ENCODE peak calls at places on chromosomes 2 and 18, in seven cellular contexts. F, Q, T, K, A, X and B are unnamed samples.

GRCh38 chr2:25341753-25342371 is at the start of gene DNMT3A:
- DNase-seq in F (no peak), Q (peak; percentile 45), T (peak; percentile 73), K (peak; percentile 72), A (peak; percentile 84), X (peak; percentile 52), B (peak; percentile 95)

GRCh38 chr2:109280804-109281203 is 151.8 kb downstream of the SH3RF3 start:
- DNase-seq in F (no peak), Q (no peak), T (no peak), K (peak; percentile 34), A (no peak), X (no peak), B (no peak)

GRCh38 chr2:239991689-239992314 is 33.3 kb downstream of the NDUFA10 start:
- DNase-seq in F (peak; percentile 12), Q (no peak), T (no peak), K (no peak), A (no peak), X (peak; percentile 65), B (peak; percentile 62)

GRCh38 chr18:55762424-55762823 is 174.4 kb upstream of the TCF4 start:
- DNase-seq in F (no peak), Q (no peak), T (no peak), K (no peak), A (no peak), X (no peak), B (no peak)

GRCh38 chr2:60445684-60446184 is 107.7 kb downstream of the BCL11A start:
- DNase-seq in F (no peak), Q (no peak), T (no peak), K (no peak), A (no peak), X (no peak), B (no peak)

GRCh38 chr2:30990176-30990575 is 148.1 kb downstream of the GALNT14 start:
- DNase-seq in F (no peak), Q (no peak), T (no peak), K (peak; percentile 26), A (no peak), X (no peak), B (no peak)

GRCh38 chr2:10393648-10393982 is 54.5 kb downstream of the ODC1 start:
- DNase-seq in F (no peak), Q (no peak), T (no peak), K (no peak), A (no peak), X (no peak), B (no peak)

GRCh38 chr2:159946326-159946992 is 116.0 kb downstream of the PLA2R1 start:
- DNase-seq in F (no peak), Q (no peak), T (no peak), K (no peak), A (no peak), X (peak; percentile 89), B (no peak)

GRCh38 chr2:86435531-86435930 is 5.6 kb upstream of the KDM3A start:
- DNase-seq in F (no peak), Q (no peak), T (no peak), K (no peak), A (no peak), X (no peak), B (no peak)

GRCh38 chr2:171979103-171979502 is 20.6 kb upstream of the METAP1D start:
- DNase-seq in F (no peak), Q (no peak), T (no peak), K (no peak), A (no peak), X (no peak), B (no peak)

GRCh38 chr18:49704334-49704733 is 109.0 kb downstream of the ACAA2 start:
- DNase-seq in F (no peak), Q (no peak), T (no peak), K (no peak), A (peak; percentile 73), X (no peak), B (no peak)

GRCh38 chr2:74146929-74147728 is 583 bp downstream of the BOLA3 start:
- DNase-seq in F (no peak), Q (no peak), T (no peak), K (peak; percentile 32), A (no peak), X (peak; percentile 27), B (peak; percentile 57)

GRCh38 chr2:236070236-236070635 is 98.0 kb downstream of the GBX2 start:
- DNase-seq in F (no peak), Q (no peak), T (no peak), K (no peak), A (no peak), X (no peak), B (no peak)

GRCh38 chr2:19505199-19506136 is 147.0 kb upstream of the OSR1 start:
- DNase-seq in F (no peak), Q (no peak), T (no peak), K (no peak), A (no peak), X (peak; percentile 14), B (no peak)

GRCh38 chr2:68744517-68744916 is 9.9 kb downstream of the ARHGAP25 start:
- DNase-seq in F (no peak), Q (no peak), T (no peak), K (no peak), A (no peak), X (peak; percentile 28), B (peak; percentile 37)

GRCh38 chr2:27798948-27799645 is 27.6 kb downstream of the MRPL33 start:
- DNase-seq in F (peak; percentile 100), Q (no peak), T (peak; percentile 63), K (no peak), A (no peak), X (peak; percentile 99), B (no peak)

GRCh38 chr2:215511454-215512346 is 75.8 kb upstream of the FN1 start:
- DNase-seq in F (no peak), Q (no peak), T (no peak), K (no peak), A (no peak), X (no peak), B (no peak)

GRCh38 chr2:143157001-143157798 is 28.0 kb downstream of the ARHGAP15 start:
- DNase-seq in F (no peak), Q (no peak), T (no peak), K (no peak), A (no peak), X (no peak), B (no peak)

GRCh38 chr2:191666241-191666640 is 11.7 kb upstream of the NABP1 start:
- DNase-seq in F (no peak), Q (no peak), T (no peak), K (no peak), A (no peak), X (no peak), B (no peak)

GRCh38 chr2:191664823-191665222 is 13.1 kb upstream of the NABP1 start:
- DNase-seq in F (no peak), Q (no peak), T (no peak), K (no peak), A (no peak), X (no peak), B (no peak)

GRCh38 chr2:191665286-191665685 is 12.7 kb upstream of the NABP1 start:
- DNase-seq in F (peak; percentile 66), Q (no peak), T (no peak), K (no peak), A (no peak), X (peak; percentile 72), B (no peak)

GRCh38 chr2:191670076-191670475 is 7.9 kb upstream of the NABP1 start:
- DNase-seq in F (no peak), Q (no peak), T (no peak), K (no peak), A (no peak), X (no peak), B (no peak)

GRCh38 chr2:191666733-191667132 is 11.2 kb upstream of the NABP1 start:
- DNase-seq in F (peak; percentile 49), Q (no peak), T (no peak), K (no peak), A (no peak), X (peak; percentile 26), B (no peak)
- H3K4me3 ChIP-seq in F (no peak overlapping the region), Q (no peak overlapping the region), T (no peak overlapping the region), K (no peak overlapping the region), A (no peak overlapping the region), X (no peak overlapping the region), B (no peak overlapping the region)

GRCh38 chr2:176076063-176076462 is 7.7 kb downstream of the EVX2 start:
- DNase-seq in F (no peak), Q (no peak), T (no peak), K (no peak), A (no peak), X (no peak), B (no peak)
- H3K27me3 ChIP-seq in F (peaks cover 89% of the 10 kb centered on the region), Q (peaks cover 82% of the 10 kb centered on the region), T (peaks cover 59% of the 10 kb centered on the region), K (peaks cover 67% of the 10 kb centered on the region), A (peaks cover 97% of the 10 kb centered on the region), X (peaks cover 73% of the 10 kb centered on the region), B (peaks cover 98% of the 10 kb centered on the region)

DNA sequence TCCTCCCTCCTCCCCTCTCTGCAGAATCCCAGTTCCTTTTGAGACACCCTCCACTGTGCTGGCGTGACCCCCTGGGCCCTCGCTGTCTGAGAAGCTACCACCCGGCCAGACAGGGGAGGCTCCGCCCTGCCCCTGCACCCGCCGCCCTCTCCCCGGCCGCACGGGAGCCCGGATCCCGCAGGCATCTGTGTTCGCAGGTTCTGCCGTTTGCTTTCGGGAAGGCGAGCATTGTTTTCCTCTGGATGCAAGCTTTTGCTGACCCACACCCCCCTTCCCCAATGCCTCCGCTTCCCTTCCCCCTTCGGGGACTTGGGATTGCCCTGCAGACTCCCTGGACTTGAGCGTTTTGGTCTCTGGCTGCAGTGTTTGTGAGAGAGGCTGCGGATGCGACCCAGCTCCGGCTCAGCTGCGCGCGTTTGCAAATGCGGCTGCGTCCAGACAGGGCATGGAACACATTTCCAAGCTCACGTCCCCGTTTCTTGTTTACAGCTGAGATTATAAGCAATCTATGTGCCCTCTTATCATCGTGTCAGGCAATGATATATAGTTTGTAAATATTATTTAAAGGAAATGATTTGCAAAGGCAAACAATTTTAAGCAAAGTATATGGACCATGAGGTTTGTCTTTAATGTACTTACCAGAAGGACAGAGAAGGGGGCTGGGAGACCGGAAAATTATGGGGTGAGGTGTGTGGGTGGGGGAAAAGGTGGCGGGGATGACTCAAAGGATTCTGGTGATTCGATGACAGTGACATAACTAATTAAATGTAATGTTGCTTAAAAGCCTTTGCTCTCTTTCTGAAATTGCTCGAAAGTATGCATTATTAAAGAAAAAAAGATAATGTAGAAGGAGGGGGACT is 631.8 kb downstream of the NYAP2 start:
- DNase-seq in F (peak; percentile 23), Q (no peak), T (peak; percentile 70), K (peak; percentile 80), A (peak; percentile 76), X (peak; percentile 65), B (peak; percentile 69)
- H3K4me3 ChIP-seq in F (peak overlapping the region; percentile 50), Q (no peak overlapping the region), T (peak overlapping the region; percentile 59), K (peak overlapping the region; percentile 52), A (peak overlapping the region; percentile 51), X (peak overlapping the region; percentile 73), B (peak overlapping the region; percentile 59)

DNA sequence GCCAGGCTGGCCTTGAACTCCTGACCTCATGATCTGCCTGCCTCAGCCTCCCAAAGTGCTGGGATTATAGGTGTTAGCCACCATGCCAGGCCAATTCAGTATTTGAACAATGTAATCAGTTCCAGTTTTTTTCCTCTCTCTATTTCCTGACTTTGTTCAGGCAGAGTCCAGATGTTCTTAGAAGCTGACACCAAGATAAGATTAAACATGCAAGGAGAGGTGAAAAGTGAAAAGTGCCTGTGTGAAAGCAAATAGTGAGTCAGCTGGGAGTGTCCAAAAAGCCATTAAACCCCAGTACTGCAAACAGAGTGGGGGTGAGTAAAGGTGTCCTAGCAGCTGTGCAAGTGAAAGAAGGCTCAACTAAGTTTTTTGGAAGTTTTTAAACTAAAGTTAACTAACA is 231.5 kb downstream of the PTH2R start:
- DNase-seq in F (no peak), Q (no peak), T (no peak), K (no peak), A (no peak), X (no peak), B (no peak)
- H3K27me3 ChIP-seq in F (no peaks in the 10 kb centered on the region), Q (no peaks in the 10 kb centered on the region), T (no peaks in the 10 kb centered on the region), K (no peaks in the 10 kb centered on the region), A (no peaks in the 10 kb centered on the region), X (no peaks in the 10 kb centered on the region), B (no peaks in the 10 kb centered on the region)